ENCODE peak calls at places on chromosomes 3 and 15, in six cellular contexts. P is trophoblast cell, G is heart right ventricle, B is aorta, L is SK-N-SH, C is body of pancreas. V is an unnamed sample. For H3K36me3 and H3K27me3, the result is how much of the 10 kb centered on the place peaks cover.

GRCh38 chr15:33160581-33161165 is 33.8 kb downstream of the FMN1 start:
- DNase-seq in P (no peak), G (no peak), B (no peak), L (peak), C (no peak), V (no peak)

GRCh38 chr3:155024006-155024638 is 56.0 kb upstream of the MME start:
- DNase-seq in P (peak), G (no peak), B (no peak), L (no peak), C (no peak), V (no peak)

GRCh38 chr3:160163259-160163878 is 61.9 kb upstream of the C3orf80 start:
- DNase-seq in P (no peak), G (no peak), B (no peak), L (peak), C (no peak), V (no peak)

GRCh38 chr15:61685513-61685912 is 374.7 kb downstream of the VPS13C start:
- DNase-seq in P (no peak), G (no peak), B (no peak), L (no peak), C (no peak), V (no peak)

GRCh38 chr15:93200448-93201226 is 111.6 kb upstream of the RGMA start:
- DNase-seq in P (no peak), G (no peak), B (no peak), L (no peak), C (no peak), V (no peak)

GRCh38 chr15:57015897-57016296 is 97.5 kb downstream of the TCF12 start:
- DNase-seq in P (peak), G (no peak), B (no peak), L (no peak), C (no peak), V (no peak)

GRCh38 chr3:119292666-119293065 is 1.5 kb upstream of the ARHGAP31 start:
- DNase-seq in P (no peak), G (no peak), B (no peak), L (no peak), C (no peak), V (no peak)

GRCh38 chr3:196081834-196082470 is at the start of gene TFRC:
- DNase-seq in P (peak), G (peak), B (peak), L (peak), C (peak), V (peak)

GRCh38 chr3:146250449-146251382 is at the start of gene PLSCR4:
- DNase-seq in P (peak), G (peak), B (peak), L (peak), C (peak), V (peak)

GRCh38 chr3:50237754-50238548 is 1.9 kb downstream of the GNAI2 start:
- DNase-seq in P (peak), G (peak), B (peak), L (peak), C (peak), V (peak)

GRCh38 chr3:61173685-61174084 is 77.6 kb downstream of the FHIT start:
- DNase-seq in P (no peak), G (no peak), B (no peak), L (no peak), C (no peak), V (no peak)

GRCh38 chr3:172673210-172673679 is 37.6 kb downstream of the NCEH1 start:
- DNase-seq in P (peak), G (peak), B (no peak), L (peak), C (peak), V (peak)

GRCh38 chr3:79604681-79605080 is 163.1 kb downstream of the ROBO1 start:
- DNase-seq in P (peak), G (no peak), B (no peak), L (no peak), C (no peak), V (no peak)

GRCh38 chr3:162390891-162391290 is 894.3 kb downstream of the OTOL1 start:
- DNase-seq in P (no peak), G (no peak), B (no peak), L (no peak), C (no peak), V (no peak)

GRCh38 chr3:148079370-148079769 is 618.3 kb upstream of the AGTR1 start:
- DNase-seq in P (no peak), G (no peak), B (no peak), L (peak), C (no peak), V (no peak)

GRCh38 chr3:16568532-16568931 is 36.7 kb downstream of the DAZL start:
- DNase-seq in P (no peak), G (no peak), B (no peak), L (no peak), C (no peak), V (no peak)

GRCh38 chr15:88302373-88302772 is 45.8 kb upstream of the NTRK3 start:
- DNase-seq in P (no peak), G (no peak), B (no peak), L (no peak), C (no peak), V (no peak)

GRCh38 chr15:35305906-35306305 is 220.8 kb upstream of the NANOGP8 start:
- DNase-seq in P (peak), G (no peak), B (no peak), L (no peak), C (no peak), V (no peak)

GRCh38 chr3:151228291-151229125 is 25.5 kb upstream of the GPR171 start:
- DNase-seq in P (peak), G (no peak), B (no peak), L (no peak), C (no peak), V (no peak)

DNA sequence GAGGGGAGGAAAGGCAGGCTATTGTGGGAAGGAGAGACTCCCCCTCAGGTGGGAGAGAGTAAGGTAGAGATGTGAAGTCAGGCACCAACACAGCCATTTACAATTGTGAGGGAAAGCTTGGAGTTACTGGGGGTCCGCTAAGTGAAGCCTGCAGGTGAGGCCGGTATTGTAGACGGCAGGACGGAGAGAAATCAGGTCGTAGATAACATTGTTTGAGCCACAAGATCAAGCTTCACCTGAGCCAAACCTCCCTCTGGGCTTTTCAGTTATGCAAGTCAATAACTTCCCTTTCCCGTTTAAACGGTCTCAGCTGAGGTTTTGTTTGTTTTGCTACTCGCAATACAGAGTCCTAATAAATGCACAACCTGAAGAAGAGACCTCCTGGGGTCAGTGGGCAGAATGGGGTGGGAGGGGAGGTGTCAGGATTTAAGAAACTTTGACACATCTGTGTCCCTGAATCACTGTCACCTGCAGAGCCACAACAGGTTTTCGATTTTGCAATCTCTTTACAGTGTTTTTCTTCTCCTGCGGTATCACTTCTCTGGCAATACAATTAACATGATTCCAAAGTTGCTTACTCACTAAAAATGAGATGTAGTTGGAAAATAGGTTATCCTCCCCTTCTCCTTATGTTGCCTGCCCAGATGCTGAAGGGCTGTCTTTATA is 72.0 kb upstream of the GLCE start:
- DNase-seq in P (no peak), G (no peak), B (no peak), L (no peak), C (no peak), V (peak)
- H3K4me3 ChIP-seq in P (no peak), G (no peak), B (no peak), L (no peak), C (no peak), V (no peak)

GRCh38 chr3:49058011-49058410 is 28.8 kb upstream of the IMPDH2 start:
- DNase-seq in P (peak), G (no peak), B (no peak), L (no peak), C (no peak), V (no peak)
- H3K36me3 ChIP-seq in P (half or more), G (half or more), B (under half), L (half or more), C (under half), V (under half)

DNA sequence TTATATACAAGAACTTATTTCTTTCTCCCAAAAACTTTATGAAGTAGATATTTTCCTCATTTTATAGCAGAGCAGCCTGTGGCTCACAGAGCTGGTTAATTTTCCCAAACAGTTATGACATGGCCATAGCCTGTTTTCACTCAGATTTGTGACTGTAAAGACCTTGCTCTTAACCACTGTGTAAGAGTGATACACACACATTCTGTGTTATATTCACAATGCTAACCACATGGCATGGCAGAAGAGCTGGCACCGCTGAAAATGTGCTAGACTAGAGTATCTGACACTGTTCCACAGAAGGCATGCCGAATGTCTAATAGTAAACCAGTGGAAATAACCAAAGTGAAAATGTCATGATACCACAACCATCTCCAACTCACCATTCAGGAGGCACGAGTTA is 71.9 kb downstream of the PEX5L start:
- DNase-seq in P (no peak), G (no peak), B (no peak), L (no peak), C (no peak), V (no peak)
- H3K27me3 ChIP-seq in P (under half), G (under half), B (under half), L (under half), C (under half), V (under half)

GRCh38 chr3:131361464-131362421 is 19.8 kb upstream of the NUDT16 start:
- DNase-seq in P (peak), G (peak), B (peak), L (no peak), C (peak), V (peak)
- H3K4me3 ChIP-seq in P (peak), G (peak), B (peak), L (no peak), C (peak), V (peak)

GRCh38 chr3:39099738-39100499 is 7.5 kb downstream of the GORASP1 start:
- DNase-seq in P (no peak), G (no peak), B (no peak), L (no peak), C (no peak), V (peak)
- H3K36me3 ChIP-seq in P (under half), G (half or more), B (under half), L (under half), C (under half), V (under half)

GRCh38 chr15:74133071-74133702 is 2.8 kb downstream of the ISLR2 start:
- DNase-seq in P (no peak), G (peak), B (no peak), L (no peak), C (no peak), V (peak)
- H3K27me3 ChIP-seq in P (half or more), G (half or more), B (under half), L (under half), C (half or more), V (half or more)

GRCh38 chr3:27633224-27633545 is 88.9 kb downstream of the EOMES start:
- DNase-seq in P (no peak), G (no peak), B (no peak), L (no peak), C (no peak), V (no peak)

GRCh38 chr3:27628029-27628750 is 93.9 kb downstream of the EOMES start:
- DNase-seq in P (no peak), G (no peak), B (no peak), L (no peak), C (no peak), V (no peak)

GRCh38 chr3:27630892-27631291 is 91.2 kb downstream of the EOMES start:
- DNase-seq in P (no peak), G (no peak), B (no peak), L (no peak), C (no peak), V (no peak)

GRCh38 chr3:27629381-27629780 is 92.7 kb downstream of the EOMES start:
- DNase-seq in P (no peak), G (no peak), B (no peak), L (peak), C (no peak), V (no peak)

GRCh38 chr3:27632431-27633223 is 89.5 kb downstream of the EOMES start:
- DNase-seq in P (peak), G (peak), B (peak), L (peak), C (peak), V (peak)
- H3K4me3 ChIP-seq in P (peak), G (peak), B (peak), L (no peak), C (no peak), V (no peak)

GRCh38 chr3:24499991-24500390 is 5.3 kb upstream of the THRB start:
- DNase-seq in P (no peak), G (no peak), B (no peak), L (no peak), C (no peak), V (no peak)
- H3K36me3 ChIP-seq in P (under half), G (under half), B (under half), L (under half), C (under half), V (under half)

GRCh38 chr3:197874653-197875052 is 75.3 kb upstream of the RPL35A start:
- DNase-seq in P (no peak), G (no peak), B (no peak), L (no peak), C (no peak), V (no peak)
- H3K27me3 ChIP-seq in P (under half), G (under half), B (under half), L (under half), C (under half), V (under half)